ENCODE peak calls at places on chromosomes 4 and X, in five cellular contexts. K is stomach, C is GM10248, Z is progenitor cell of endocrine pancreas, G is right lobe of liver. Y is an unnamed sample.

GRCh38 chr4:61828960-61829359 is 628.8 kb downstream of the ADGRL3 start:
- DNase-seq in C (no peak), G (no peak), K (no peak), Z (no peak), Y (no peak)

GRCh38 chrX:46298821-46299220 is 246.4 kb downstream of the ZNF674 start:
- DNase-seq in Z (no peak), C (no peak), K (no peak), G (no peak), Y (no peak)

GRCh38 chr4:101711590-101712255 is 78.8 kb upstream of the BANK1 start:
- DNase-seq in G (no peak), C (no peak), K (no peak), Z (no peak), Y (no peak)

GRCh38 chr4:169074117-169074516 is 64.1 kb upstream of the CBR4 start:
- DNase-seq in Z (no peak), G (no peak), K (no peak), C (no peak), Y (no peak)

GRCh38 chr4:3010577-3010976 is 47.2 kb downstream of the GRK4 start:
- DNase-seq in K (no peak), Z (no peak), G (no peak), C (no peak), Y (no peak)

GRCh38 chrX:2710496-2710895 is 19.4 kb downstream of the CD99 start:
- DNase-seq in C (no peak), Z (no peak), G (no peak), K (no peak), Y (no peak)

GRCh38 chrX:73849054-73849453 is 286.1 kb downstream of the CHIC1 start:
- DNase-seq in Z (no peak), K (no peak), G (no peak), C (no peak), Y (no peak)

GRCh38 chrX:30597258-30598012 is 19.9 kb upstream of the TASL start:
- DNase-seq in C (peak; percentile 56), K (no peak), G (no peak), Z (no peak), Y (peak; percentile 51)

GRCh38 chr4:88756149-88756548 is 58.5 kb upstream of the NAP1L5 start:
- DNase-seq in C (no peak), G (no peak), Z (no peak), K (no peak), Y (no peak)

GRCh38 chrX:138711399-138712347 is at the start of gene FGF13:
- DNase-seq in G (peak; percentile 26), Z (peak; percentile 46), C (no peak), K (peak; percentile 29), Y (peak; percentile 46)

GRCh38 chr4:40317921-40318658 is 17.0 kb upstream of the CHRNA9 start:
- DNase-seq in Z (no peak), G (no peak), C (no peak), K (no peak), Y (no peak)

GRCh38 chrX:1212532-1212931 is at the start of gene CRLF2:
- DNase-seq in K (no peak), C (peak; percentile 58), Z (no peak), G (no peak), Y (peak; percentile 62)

GRCh38 chrX:105191878-105192277 is 28.6 kb downstream of the TEX13A start:
- DNase-seq in G (peak; percentile 30), K (no peak), C (peak; percentile 8), Z (no peak), Y (peak; percentile 12)

GRCh38 chr4:41887821-41888699 is 47.2 kb upstream of the TMEM33 start:
- DNase-seq in G (no peak), C (no peak), Z (no peak), K (peak; percentile 52), Y (peak; percentile 33)

DNA sequence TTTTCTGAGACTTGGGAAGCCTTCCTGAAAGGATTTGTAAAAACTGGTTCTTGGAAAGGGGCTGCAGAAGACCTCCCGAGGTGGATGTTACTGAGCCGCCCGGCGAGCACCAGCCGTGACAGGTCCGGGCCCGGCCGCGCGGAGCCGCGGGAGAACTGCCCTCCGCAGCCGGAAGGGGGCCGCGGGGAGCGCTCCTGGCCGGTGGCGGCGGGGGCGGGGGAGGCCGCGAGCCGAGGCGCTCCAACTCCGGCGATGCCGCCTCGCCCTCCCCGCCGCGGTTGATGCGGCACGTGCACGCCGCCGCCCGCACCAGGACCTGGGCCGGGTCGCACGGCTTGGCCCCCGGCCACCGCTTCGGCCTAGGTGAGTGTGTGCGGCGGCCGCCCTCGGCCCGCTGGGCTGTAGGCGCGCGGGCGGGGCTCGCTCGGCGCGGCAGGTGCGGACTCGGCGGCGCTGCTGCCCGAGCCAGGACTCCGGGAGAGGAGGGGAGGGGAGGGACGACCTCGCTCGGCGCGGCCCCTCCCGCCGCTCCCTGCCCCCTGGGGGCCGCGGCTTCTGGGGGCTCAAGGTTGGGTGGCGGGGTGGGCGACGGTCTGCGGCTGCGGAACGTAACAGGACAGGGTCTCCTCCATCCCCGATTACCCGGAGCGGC is 1.7 kb downstream of the SPRY1 start:
- DNase-seq in K (peak; percentile 82), C (peak; percentile 75), G (peak; percentile 82), Z (peak; percentile 73), Y (peak; percentile 78)
- TF ChIP-seq CTCF in K (no peak), C (peak; percentile 44), G (peak; percentile 78), Z (peak; percentile 72), Y (peak; percentile 62)

GRCh38 chrX:107288676-107289075 is 82.3 kb downstream of the DNAAF6 start:
- DNase-seq in K (no peak), G (no peak), Z (no peak), C (no peak), Y (no peak)

GRCh38 chrX:107293056-107293455 is 86.6 kb downstream of the DNAAF6 start:
- DNase-seq in Z (no peak), C (no peak), K (no peak), G (no peak), Y (no peak)

DNA sequence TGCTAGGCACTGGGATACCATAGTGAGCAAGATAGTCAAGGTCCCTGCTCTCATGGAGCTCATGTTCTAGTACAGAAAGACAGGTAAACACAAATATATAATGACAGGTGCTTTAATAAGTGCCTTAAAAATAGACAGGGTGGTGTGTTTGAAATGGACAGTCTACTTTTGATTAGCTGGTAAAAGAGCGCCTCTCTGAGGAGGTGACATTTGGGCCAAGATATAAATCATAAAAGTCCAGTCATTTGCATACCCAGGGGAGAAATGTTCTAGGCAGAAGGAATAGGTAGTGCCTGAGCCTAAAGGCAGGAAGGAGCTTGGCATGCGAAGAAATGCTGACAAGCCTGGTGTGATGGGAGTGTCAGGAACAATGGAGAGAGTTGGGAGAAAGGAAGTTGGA is 83.6 kb downstream of the DNAAF6 start:
- DNase-seq in G (no peak), C (no peak), K (no peak), Z (no peak), Y (no peak)
- TF ChIP-seq CTCF in G (no peak), C (no peak), K (no peak), Z (no peak), Y (no peak)

DNA sequence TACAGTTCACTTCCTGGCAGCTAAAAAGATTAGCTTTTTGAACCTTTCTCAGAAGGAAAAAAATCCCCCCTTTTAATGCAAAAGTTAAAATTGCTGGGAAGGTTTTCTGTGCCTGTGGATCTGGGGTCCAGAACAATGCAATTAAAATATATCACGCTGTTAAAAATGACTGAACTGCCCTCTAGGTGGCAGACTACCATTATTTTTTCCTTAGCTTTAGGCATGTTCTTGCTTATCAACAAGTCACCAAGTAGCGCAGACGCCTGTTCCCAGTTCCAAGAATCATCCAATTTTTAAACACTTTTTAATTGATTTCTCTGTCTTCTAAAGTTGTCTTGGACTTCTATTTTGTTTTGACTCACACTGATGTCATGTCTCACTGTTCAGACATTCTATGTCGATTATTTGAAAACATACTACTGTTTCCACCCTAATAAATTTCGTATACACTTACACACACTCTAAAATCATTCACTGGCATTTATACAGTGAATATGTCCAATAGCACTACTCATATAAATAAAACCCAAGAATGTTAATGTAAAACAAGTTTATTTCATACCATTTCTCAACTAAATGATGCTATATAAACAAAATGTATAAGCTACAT is 661.6 kb downstream of the RAPGEF2 start:
- DNase-seq in C (peak; percentile 28), K (no peak), Z (peak; percentile 26), G (no peak), Y (peak; percentile 31)
- TF ChIP-seq CTCF in C (peak; percentile 61), K (no peak), Z (peak; percentile 76), G (peak; percentile 59), Y (peak; percentile 71)

GRCh38 chrX:8005678-8006347 is 78.6 kb upstream of the PNPLA4 start:
- DNase-seq in Z (no peak), G (no peak), C (no peak), K (no peak), Y (no peak)

DNA sequence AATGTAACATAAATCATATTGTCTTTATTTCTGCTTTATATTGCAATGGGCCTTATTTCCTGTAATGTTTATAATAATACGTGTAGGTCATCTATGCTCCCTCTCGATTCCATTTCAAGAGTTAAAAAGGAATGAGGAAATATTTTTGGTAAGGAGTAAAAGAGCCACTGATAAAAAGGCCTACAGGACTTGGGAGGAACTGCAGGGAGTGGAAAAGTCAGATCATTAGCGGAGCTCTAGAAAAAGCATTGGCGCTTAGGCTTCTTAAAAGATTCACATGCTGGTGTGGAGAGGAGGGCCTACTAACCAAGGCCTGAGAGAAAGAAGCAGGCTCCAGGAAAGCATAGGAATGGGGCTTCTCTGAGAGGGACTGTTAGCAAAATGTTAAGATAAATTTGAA is 82.9 kb upstream of the PNPLA4 start:
- DNase-seq in C (no peak), K (no peak), Z (no peak), G (no peak), Y (no peak)
- TF ChIP-seq CTCF in C (no peak), K (no peak), Z (peak; percentile 48), G (no peak), Y (no peak)

GRCh38 chr4:128287871-128288688 is 467 bp upstream of the PGRMC2 start:
- DNase-seq in G (peak; percentile 100), C (peak; percentile 98), K (peak; percentile 100), Z (peak; percentile 98), Y (peak; percentile 98)
- TF ChIP-seq CTCF in G (peak; percentile 48), C (no peak), K (no peak), Z (peak; percentile 49), Y (peak; percentile 7)

GRCh38 chr4:85127653-85128052 is 161.2 kb upstream of the WDFY3 start:
- DNase-seq in Z (no peak), K (no peak), G (no peak), C (peak; percentile 37), Y (peak; percentile 34)
- TF ChIP-seq CTCF in Z (peak; percentile 54), K (no peak), G (no peak), C (no peak), Y (peak; percentile 69)

Y was measured in GM13977.